ENCODE peak calls at places on chromosomes 11 and 22, in eight cellular contexts. One of them, this sample, is unnamed.
A peak's percentile ranks its signal among the peaks of the same experiment; 100 is the strongest.

GRCh38 chr22:33126881-33127280 is 68.7 kb upstream of the SYN3 start:
- DNase-seq in uterus: no peak
- DNase-seq in spleen: no peak
- DNase-seq in astrocyte of the spinal cord: no peak
- DNase-seq in astrocyte of the cerebellum: no peak
- DNase-seq in transverse colon: no peak
- DNase-seq in body of pancreas: no peak
- DNase-seq in right atrium auricular region: no peak
- DNase-seq in this sample: no peak

GRCh38 chr11:84313830-84314359 is 1027.7 kb upstream of the CCDC90B start:
- DNase-seq in uterus: no peak
- DNase-seq in spleen: no peak
- DNase-seq in astrocyte of the spinal cord: no peak
- DNase-seq in astrocyte of the cerebellum: no peak
- DNase-seq in transverse colon: no peak
- DNase-seq in body of pancreas: no peak
- DNase-seq in right atrium auricular region: no peak
- DNase-seq in this sample: no peak

GRCh38 chr22:44088976-44089570 is 65.0 kb downstream of the PARVB start:
- DNase-seq in uterus: no peak
- DNase-seq in spleen: no peak
- DNase-seq in astrocyte of the spinal cord: peak; percentile 46
- DNase-seq in astrocyte of the cerebellum: peak; percentile 33
- DNase-seq in transverse colon: peak; percentile 22
- DNase-seq in body of pancreas: no peak
- DNase-seq in right atrium auricular region: no peak
- DNase-seq in this sample: peak; percentile 52

GRCh38 chr22:42969348-42969975 is 45.5 kb downstream of the PACSIN2 start:
- DNase-seq in uterus: no peak
- DNase-seq in spleen: no peak
- DNase-seq in astrocyte of the spinal cord: peak; percentile 71
- DNase-seq in astrocyte of the cerebellum: peak; percentile 69
- DNase-seq in transverse colon: no peak
- DNase-seq in body of pancreas: no peak
- DNase-seq in right atrium auricular region: no peak
- DNase-seq in this sample: peak; percentile 95

GRCh38 chr11:71999360-71999759 is 651 bp downstream of the IL18BP start:
- DNase-seq in uterus: peak; percentile 62
- DNase-seq in spleen: no peak
- DNase-seq in astrocyte of the spinal cord: peak; percentile 27
- DNase-seq in astrocyte of the cerebellum: peak; percentile 11
- DNase-seq in transverse colon: no peak
- DNase-seq in body of pancreas: no peak
- DNase-seq in right atrium auricular region: no peak
- DNase-seq in this sample: no peak

GRCh38 chr11:78251083-78251699 is 62.5 kb downstream of the USP35 start:
- DNase-seq in uterus: no peak
- DNase-seq in spleen: no peak
- DNase-seq in astrocyte of the spinal cord: peak; percentile 22
- DNase-seq in astrocyte of the cerebellum: no peak
- DNase-seq in transverse colon: no peak
- DNase-seq in body of pancreas: no peak
- DNase-seq in right atrium auricular region: no peak
- DNase-seq in this sample: no peak

GRCh38 chr11:27770576-27770975 is 70.3 kb upstream of the BDNF start:
- DNase-seq in uterus: no peak
- DNase-seq in spleen: no peak
- DNase-seq in astrocyte of the spinal cord: no peak
- DNase-seq in astrocyte of the cerebellum: no peak
- DNase-seq in transverse colon: no peak
- DNase-seq in body of pancreas: no peak
- DNase-seq in right atrium auricular region: no peak
- DNase-seq in this sample: no peak

GRCh38 chr22:42152661-42153270 is 22.2 kb upstream of the CYP2D6 start:
- DNase-seq in uterus: no peak
- DNase-seq in spleen: no peak
- DNase-seq in astrocyte of the spinal cord: no peak
- DNase-seq in astrocyte of the cerebellum: no peak
- DNase-seq in transverse colon: no peak
- DNase-seq in body of pancreas: no peak
- DNase-seq in right atrium auricular region: no peak
- DNase-seq in this sample: no peak

GRCh38 chr11:87421422-87421821 is 383.7 kb downstream of the TMEM135 start:
- DNase-seq in uterus: no peak
- DNase-seq in spleen: no peak
- DNase-seq in astrocyte of the spinal cord: peak; percentile 83
- DNase-seq in astrocyte of the cerebellum: peak; percentile 82
- DNase-seq in transverse colon: peak; percentile 22
- DNase-seq in body of pancreas: peak; percentile 52
- DNase-seq in right atrium auricular region: no peak
- DNase-seq in this sample: peak; percentile 71

GRCh38 chr11:108620958-108621772 is 27.6 kb upstream of the EXPH5 start:
- DNase-seq in uterus: no peak
- DNase-seq in spleen: no peak
- DNase-seq in astrocyte of the spinal cord: peak; percentile 7
- DNase-seq in astrocyte of the cerebellum: no peak
- DNase-seq in transverse colon: no peak
- DNase-seq in body of pancreas: no peak
- DNase-seq in right atrium auricular region: no peak
- DNase-seq in this sample: no peak

GRCh38 chr11:1401001-1401445 is 11.3 kb downstream of the BRSK2 start:
- DNase-seq in uterus: no peak
- DNase-seq in spleen: no peak
- DNase-seq in astrocyte of the spinal cord: no peak
- DNase-seq in astrocyte of the cerebellum: no peak
- DNase-seq in transverse colon: no peak
- DNase-seq in body of pancreas: no peak
- DNase-seq in right atrium auricular region: no peak
- DNase-seq in this sample: no peak

GRCh38 chr11:63871962-63872832 is 33.3 kb downstream of the MARK2 start:
- DNase-seq in uterus: peak; percentile 68
- DNase-seq in spleen: peak; percentile 89
- DNase-seq in astrocyte of the spinal cord: peak; percentile 89
- DNase-seq in astrocyte of the cerebellum: peak; percentile 59
- DNase-seq in transverse colon: peak; percentile 87
- DNase-seq in body of pancreas: peak; percentile 92
- DNase-seq in right atrium auricular region: peak; percentile 94
- DNase-seq in this sample: peak; percentile 86

GRCh38 chr11:1959786-1960185 is 12.7 kb downstream of the MRPL23 start:
- DNase-seq in uterus: no peak
- DNase-seq in spleen: peak; percentile 48
- DNase-seq in astrocyte of the spinal cord: no peak
- DNase-seq in astrocyte of the cerebellum: no peak
- DNase-seq in transverse colon: no peak
- DNase-seq in body of pancreas: peak; percentile 6
- DNase-seq in right atrium auricular region: no peak
- DNase-seq in this sample: no peak

GRCh38 chr11:132785878-132786277 is 746.4 kb downstream of the OPCML start:
- DNase-seq in uterus: no peak
- DNase-seq in spleen: no peak
- DNase-seq in astrocyte of the spinal cord: no peak
- DNase-seq in astrocyte of the cerebellum: no peak
- DNase-seq in transverse colon: no peak
- DNase-seq in body of pancreas: no peak
- DNase-seq in right atrium auricular region: no peak
- DNase-seq in this sample: no peak

GRCh38 chr11:66701432-66702240 is 23.9 kb upstream of the RBM4B start:
- DNase-seq in uterus: no peak
- DNase-seq in spleen: no peak
- DNase-seq in astrocyte of the spinal cord: no peak
- DNase-seq in astrocyte of the cerebellum: no peak
- DNase-seq in transverse colon: no peak
- DNase-seq in body of pancreas: peak; percentile 51
- DNase-seq in right atrium auricular region: no peak
- DNase-seq in this sample: no peak

GRCh38 chr22:19714320-19715252 is at the start of gene SEPTIN5:
- DNase-seq in uterus: no peak
- DNase-seq in spleen: peak; percentile 80
- DNase-seq in astrocyte of the spinal cord: no peak
- DNase-seq in astrocyte of the cerebellum: no peak
- DNase-seq in transverse colon: no peak
- DNase-seq in body of pancreas: no peak
- DNase-seq in right atrium auricular region: no peak
- DNase-seq in this sample: no peak

GRCh38 chr11:78229106-78229505 is 40.4 kb downstream of the USP35 start:
- DNase-seq in uterus: no peak
- DNase-seq in spleen: no peak
- DNase-seq in astrocyte of the spinal cord: no peak
- DNase-seq in astrocyte of the cerebellum: no peak
- DNase-seq in transverse colon: no peak
- DNase-seq in body of pancreas: no peak
- DNase-seq in right atrium auricular region: peak; percentile 44
- DNase-seq in this sample: no peak

GRCh38 chr11:92211576-92212167 is 12.9 kb upstream of the FAT3 start:
- DNase-seq in uterus: no peak
- DNase-seq in spleen: no peak
- DNase-seq in astrocyte of the spinal cord: peak; percentile 36
- DNase-seq in astrocyte of the cerebellum: no peak
- DNase-seq in transverse colon: no peak
- DNase-seq in body of pancreas: peak; percentile 20
- DNase-seq in right atrium auricular region: no peak
- DNase-seq in this sample: peak; percentile 14
- TF ChIP-seq CTCF in uterus: no peak
- TF ChIP-seq CTCF in spleen: no peak
- TF ChIP-seq CTCF in astrocyte of the spinal cord: peak; percentile 54
- TF ChIP-seq CTCF in astrocyte of the cerebellum: peak; percentile 56
- TF ChIP-seq CTCF in transverse colon: peak; percentile 10
- TF ChIP-seq CTCF in body of pancreas: no peak
- TF ChIP-seq CTCF in right atrium auricular region: peak; percentile 52
- TF ChIP-seq CTCF in this sample: peak; percentile 67

DNA sequence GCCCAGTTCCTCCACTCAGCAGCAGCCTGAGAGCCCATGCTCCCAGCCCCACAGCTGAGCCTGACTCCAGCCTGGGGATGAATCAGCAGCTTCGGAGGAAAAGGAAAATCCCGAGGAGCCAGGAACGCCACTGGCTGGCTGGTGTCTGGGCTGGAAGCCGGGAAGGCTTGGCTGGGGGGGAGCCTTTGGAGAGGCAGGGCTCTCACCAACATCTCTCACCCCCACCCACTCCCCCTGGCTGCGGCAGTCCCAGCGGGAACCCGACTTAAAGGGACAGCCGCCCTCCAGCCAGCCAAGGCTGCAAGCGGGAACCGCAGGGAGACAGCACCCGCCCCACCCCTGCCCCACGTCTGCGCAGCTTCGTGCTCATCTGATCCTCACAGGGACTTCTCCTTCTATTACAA is 28.4 kb downstream of the KIAA0930 start:
- DNase-seq in uterus: peak; percentile 77
- DNase-seq in spleen: peak; percentile 79
- DNase-seq in astrocyte of the spinal cord: peak; percentile 93
- DNase-seq in astrocyte of the cerebellum: peak; percentile 47
- DNase-seq in transverse colon: peak; percentile 64
- DNase-seq in body of pancreas: peak; percentile 48
- DNase-seq in right atrium auricular region: peak; percentile 89
- DNase-seq in this sample: peak; percentile 74
- H3K4me3 ChIP-seq in uterus: peak overlapping the region; percentile 32
- H3K4me3 ChIP-seq in spleen: peak overlapping the region; percentile 39
- H3K4me3 ChIP-seq in astrocyte of the spinal cord: peak overlapping the region; percentile 23
- H3K4me3 ChIP-seq in astrocyte of the cerebellum: peak overlapping the region; percentile 19
- H3K4me3 ChIP-seq in transverse colon: peak overlapping the region; percentile 11
- H3K4me3 ChIP-seq in body of pancreas: no peak overlapping the region
- H3K4me3 ChIP-seq in right atrium auricular region: peak overlapping the region; percentile 48
- H3K4me3 ChIP-seq in this sample: peak overlapping the region; percentile 49

DNA sequence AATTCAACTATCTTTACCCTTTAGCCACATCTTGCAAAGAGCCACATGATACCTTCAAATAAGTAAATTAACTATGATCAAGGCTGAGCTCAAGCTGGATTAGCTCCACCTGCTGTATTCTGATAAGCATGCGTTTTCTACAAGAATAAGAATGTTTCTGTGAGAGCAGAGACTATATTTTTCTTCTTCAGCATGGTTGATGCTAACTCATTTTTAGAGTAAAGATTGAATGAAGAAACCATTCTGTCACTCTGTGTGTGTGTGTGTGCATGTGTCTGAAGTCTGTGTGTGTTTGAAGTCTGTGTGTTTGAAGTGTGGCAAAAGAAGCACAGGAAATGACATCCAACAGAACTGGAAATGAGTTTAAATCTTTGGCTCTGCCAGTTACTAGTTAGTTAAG is 12.0 kb upstream of the LAYN start:
- DNase-seq in uterus: no peak
- DNase-seq in spleen: no peak
- DNase-seq in astrocyte of the spinal cord: no peak
- DNase-seq in astrocyte of the cerebellum: no peak
- DNase-seq in transverse colon: no peak
- DNase-seq in body of pancreas: no peak
- DNase-seq in right atrium auricular region: no peak
- DNase-seq in this sample: no peak
- TF ChIP-seq CTCF in uterus: no peak
- TF ChIP-seq CTCF in spleen: no peak
- TF ChIP-seq CTCF in astrocyte of the spinal cord: no peak
- TF ChIP-seq CTCF in astrocyte of the cerebellum: peak; percentile 24
- TF ChIP-seq CTCF in transverse colon: no peak
- TF ChIP-seq CTCF in body of pancreas: no peak
- TF ChIP-seq CTCF in right atrium auricular region: no peak
- TF ChIP-seq CTCF in this sample: peak; percentile 7

GRCh38 chr11:125566235-125566634 is 3.0 kb upstream of the EI24 start:
- DNase-seq in uterus: no peak
- DNase-seq in spleen: no peak
- DNase-seq in astrocyte of the spinal cord: no peak
- DNase-seq in astrocyte of the cerebellum: no peak
- DNase-seq in transverse colon: no peak
- DNase-seq in body of pancreas: no peak
- DNase-seq in right atrium auricular region: no peak
- DNase-seq in this sample: no peak

GRCh38 chr11:125572916-125573315 is 3.6 kb downstream of the EI24 start:
- DNase-seq in uterus: no peak
- DNase-seq in spleen: no peak
- DNase-seq in astrocyte of the spinal cord: no peak
- DNase-seq in astrocyte of the cerebellum: no peak
- DNase-seq in transverse colon: no peak
- DNase-seq in body of pancreas: no peak
- DNase-seq in right atrium auricular region: no peak
- DNase-seq in this sample: no peak

GRCh38 chr11:125568970-125569912 is at the start of gene EI24:
- DNase-seq in uterus: peak; percentile 91
- DNase-seq in spleen: peak; percentile 97
- DNase-seq in astrocyte of the spinal cord: peak; percentile 93
- DNase-seq in astrocyte of the cerebellum: peak; percentile 76
- DNase-seq in transverse colon: peak; percentile 93
- DNase-seq in body of pancreas: peak; percentile 92
- DNase-seq in right atrium auricular region: peak; percentile 86
- DNase-seq in this sample: peak; percentile 61

GRCh38 chr11:125569913-125570621 is 790 bp downstream of the EI24 start:
- DNase-seq in uterus: no peak
- DNase-seq in spleen: no peak
- DNase-seq in astrocyte of the spinal cord: no peak
- DNase-seq in astrocyte of the cerebellum: no peak
- DNase-seq in transverse colon: no peak
- DNase-seq in body of pancreas: peak; percentile 76
- DNase-seq in right atrium auricular region: no peak
- DNase-seq in this sample: no peak

DNA sequence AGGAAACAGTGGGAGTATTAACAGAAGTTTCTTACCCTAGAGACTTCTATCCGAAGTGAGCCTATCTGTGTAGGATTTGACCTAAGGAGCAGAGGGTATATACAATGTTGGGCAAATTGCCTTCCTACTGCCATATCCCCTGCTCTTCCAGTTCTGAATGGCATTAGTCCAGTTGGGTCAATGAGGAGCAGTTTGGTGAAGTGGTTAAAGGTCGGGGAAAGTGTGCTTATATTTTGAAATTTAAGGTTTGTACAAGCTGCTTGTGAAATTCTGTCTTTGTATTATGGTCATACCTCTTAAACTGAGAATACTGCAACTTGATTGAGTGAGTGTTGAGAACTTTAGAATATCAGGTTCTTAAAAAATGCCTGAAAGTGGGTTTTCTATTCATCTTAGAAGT is 1.7 kb downstream of the EI24 start:
- DNase-seq in uterus: no peak
- DNase-seq in spleen: no peak
- DNase-seq in astrocyte of the spinal cord: no peak
- DNase-seq in astrocyte of the cerebellum: no peak
- DNase-seq in transverse colon: no peak
- DNase-seq in body of pancreas: no peak
- DNase-seq in right atrium auricular region: no peak
- DNase-seq in this sample: no peak
- H3K4me3 ChIP-seq in uterus: no peak overlapping the region
- H3K4me3 ChIP-seq in spleen: peak overlapping the region; percentile 97
- H3K4me3 ChIP-seq in astrocyte of the spinal cord: no peak overlapping the region
- H3K4me3 ChIP-seq in astrocyte of the cerebellum: no peak overlapping the region
- H3K4me3 ChIP-seq in transverse colon: no peak overlapping the region
- H3K4me3 ChIP-seq in body of pancreas: no peak overlapping the region
- H3K4me3 ChIP-seq in right atrium auricular region: no peak overlapping the region
- H3K4me3 ChIP-seq in this sample: no peak overlapping the region